ENCODE peak calls at places on chromosomes 11 and 22, in eight cellular contexts. One of them, this sample, is unnamed.

GRCh38 chr11:18527512-18527911 is 770 bp upstream of the TSG101 start:
- DNase-seq in mucosa of gallbladder: no peak
- DNase-seq in NCI-H1092: no peak
- DNase-seq in T follicular helper cell: no peak
- DNase-seq in activated CD4-positive, alpha-beta T cell treated with anti-CD3 and anti-CD28 coated beads, Interleukin-2, amount 10 ng/mL, durations not matched to agents 7 days and 5 days: no peak
- DNase-seq in DMS79: no peak
- DNase-seq in stimulated activated CD4-positive, alpha-beta T cell treated with anti-CD3 and anti-CD28 coated beads, Interleukin-12 subunit alpha, Interleukin-12 subunit beta, amount 100 ng/mL, for 4 hours: no peak
- DNase-seq in stomach: no peak
- DNase-seq in this sample: no peak

GRCh38 chr22:21044931-21045584 is 688 bp upstream of the LRRC74B start:
- DNase-seq in mucosa of gallbladder: peak; percentile 10
- DNase-seq in NCI-H1092: no peak
- DNase-seq in T follicular helper cell: no peak
- DNase-seq in activated CD4-positive, alpha-beta T cell treated with anti-CD3 and anti-CD28 coated beads, Interleukin-2, amount 10 ng/mL, durations not matched to agents 7 days and 5 days: no peak
- DNase-seq in DMS79: no peak
- DNase-seq in stimulated activated CD4-positive, alpha-beta T cell treated with anti-CD3 and anti-CD28 coated beads, Interleukin-12 subunit alpha, Interleukin-12 subunit beta, amount 100 ng/mL, for 4 hours: no peak
- DNase-seq in stomach: no peak
- DNase-seq in this sample: no peak

GRCh38 chr11:118000850-118001228 is 14.6 kb downstream of the IL10RA start:
- DNase-seq in mucosa of gallbladder: no peak
- DNase-seq in NCI-H1092: no peak
- DNase-seq in T follicular helper cell: no peak
- DNase-seq in activated CD4-positive, alpha-beta T cell treated with anti-CD3 and anti-CD28 coated beads, Interleukin-2, amount 10 ng/mL, durations not matched to agents 7 days and 5 days: no peak
- DNase-seq in DMS79: no peak
- DNase-seq in stimulated activated CD4-positive, alpha-beta T cell treated with anti-CD3 and anti-CD28 coated beads, Interleukin-12 subunit alpha, Interleukin-12 subunit beta, amount 100 ng/mL, for 4 hours: no peak
- DNase-seq in stomach: no peak
- DNase-seq in this sample: no peak

GRCh38 chr22:20291249-20291586 is 23.1 kb upstream of the RTN4R start:
- DNase-seq in mucosa of gallbladder: no peak
- DNase-seq in NCI-H1092: no peak
- DNase-seq in T follicular helper cell: no peak
- DNase-seq in activated CD4-positive, alpha-beta T cell treated with anti-CD3 and anti-CD28 coated beads, Interleukin-2, amount 10 ng/mL, durations not matched to agents 7 days and 5 days: no peak
- DNase-seq in DMS79: no peak
- DNase-seq in stimulated activated CD4-positive, alpha-beta T cell treated with anti-CD3 and anti-CD28 coated beads, Interleukin-12 subunit alpha, Interleukin-12 subunit beta, amount 100 ng/mL, for 4 hours: no peak
- DNase-seq in stomach: no peak
- DNase-seq in this sample: no peak

GRCh38 chr11:10612217-10612862 is 43.9 kb upstream of the LYVE1 start:
- DNase-seq in mucosa of gallbladder: no peak
- DNase-seq in NCI-H1092: no peak
- DNase-seq in T follicular helper cell: no peak
- DNase-seq in activated CD4-positive, alpha-beta T cell treated with anti-CD3 and anti-CD28 coated beads, Interleukin-2, amount 10 ng/mL, durations not matched to agents 7 days and 5 days: no peak
- DNase-seq in DMS79: no peak
- DNase-seq in stimulated activated CD4-positive, alpha-beta T cell treated with anti-CD3 and anti-CD28 coated beads, Interleukin-12 subunit alpha, Interleukin-12 subunit beta, amount 100 ng/mL, for 4 hours: no peak
- DNase-seq in stomach: no peak
- DNase-seq in this sample: no peak

GRCh38 chr11:121048464-121049233 is 24.7 kb downstream of the TBCEL start:
- DNase-seq in mucosa of gallbladder: no peak
- DNase-seq in NCI-H1092: no peak
- DNase-seq in T follicular helper cell: no peak
- DNase-seq in activated CD4-positive, alpha-beta T cell treated with anti-CD3 and anti-CD28 coated beads, Interleukin-2, amount 10 ng/mL, durations not matched to agents 7 days and 5 days: no peak
- DNase-seq in DMS79: no peak
- DNase-seq in stimulated activated CD4-positive, alpha-beta T cell treated with anti-CD3 and anti-CD28 coated beads, Interleukin-12 subunit alpha, Interleukin-12 subunit beta, amount 100 ng/mL, for 4 hours: no peak
- DNase-seq in stomach: no peak
- DNase-seq in this sample: no peak

GRCh38 chr11:62501432-62501891 is 45.1 kb downstream of the AHNAK start:
- DNase-seq in mucosa of gallbladder: peak; percentile 77
- DNase-seq in NCI-H1092: peak; percentile 30
- DNase-seq in T follicular helper cell: no peak
- DNase-seq in activated CD4-positive, alpha-beta T cell treated with anti-CD3 and anti-CD28 coated beads, Interleukin-2, amount 10 ng/mL, durations not matched to agents 7 days and 5 days: no peak
- DNase-seq in DMS79: peak; percentile 2
- DNase-seq in stimulated activated CD4-positive, alpha-beta T cell treated with anti-CD3 and anti-CD28 coated beads, Interleukin-12 subunit alpha, Interleukin-12 subunit beta, amount 100 ng/mL, for 4 hours: no peak
- DNase-seq in stomach: peak; percentile 55
- DNase-seq in this sample: no peak

GRCh38 chr22:40709752-40710413 is 30.6 kb downstream of the MCHR1 start:
- DNase-seq in mucosa of gallbladder: peak; percentile 45
- DNase-seq in NCI-H1092: no peak
- DNase-seq in T follicular helper cell: no peak
- DNase-seq in activated CD4-positive, alpha-beta T cell treated with anti-CD3 and anti-CD28 coated beads, Interleukin-2, amount 10 ng/mL, durations not matched to agents 7 days and 5 days: no peak
- DNase-seq in DMS79: no peak
- DNase-seq in stimulated activated CD4-positive, alpha-beta T cell treated with anti-CD3 and anti-CD28 coated beads, Interleukin-12 subunit alpha, Interleukin-12 subunit beta, amount 100 ng/mL, for 4 hours: no peak
- DNase-seq in stomach: no peak
- DNase-seq in this sample: no peak

GRCh38 chr11:36398261-36398953 is 102.3 kb downstream of the PRR5L start:
- DNase-seq in mucosa of gallbladder: no peak
- DNase-seq in NCI-H1092: no peak
- DNase-seq in T follicular helper cell: no peak
- DNase-seq in activated CD4-positive, alpha-beta T cell treated with anti-CD3 and anti-CD28 coated beads, Interleukin-2, amount 10 ng/mL, durations not matched to agents 7 days and 5 days: no peak
- DNase-seq in DMS79: peak; percentile 32
- DNase-seq in stimulated activated CD4-positive, alpha-beta T cell treated with anti-CD3 and anti-CD28 coated beads, Interleukin-12 subunit alpha, Interleukin-12 subunit beta, amount 100 ng/mL, for 4 hours: no peak
- DNase-seq in stomach: no peak
- DNase-seq in this sample: no peak

GRCh38 chr11:35714882-35715612 is 52.5 kb downstream of the TRIM44 start:
- DNase-seq in mucosa of gallbladder: no peak
- DNase-seq in NCI-H1092: no peak
- DNase-seq in T follicular helper cell: no peak
- DNase-seq in activated CD4-positive, alpha-beta T cell treated with anti-CD3 and anti-CD28 coated beads, Interleukin-2, amount 10 ng/mL, durations not matched to agents 7 days and 5 days: no peak
- DNase-seq in DMS79: peak; percentile 33
- DNase-seq in stimulated activated CD4-positive, alpha-beta T cell treated with anti-CD3 and anti-CD28 coated beads, Interleukin-12 subunit alpha, Interleukin-12 subunit beta, amount 100 ng/mL, for 4 hours: no peak
- DNase-seq in stomach: no peak
- DNase-seq in this sample: no peak

GRCh38 chr11:1760351-1761109 is 3.2 kb downstream of the CTSD start:
- DNase-seq in mucosa of gallbladder: peak; percentile 90
- DNase-seq in NCI-H1092: no peak
- DNase-seq in T follicular helper cell: no peak
- DNase-seq in activated CD4-positive, alpha-beta T cell treated with anti-CD3 and anti-CD28 coated beads, Interleukin-2, amount 10 ng/mL, durations not matched to agents 7 days and 5 days: no peak
- DNase-seq in DMS79: no peak
- DNase-seq in stimulated activated CD4-positive, alpha-beta T cell treated with anti-CD3 and anti-CD28 coated beads, Interleukin-12 subunit alpha, Interleukin-12 subunit beta, amount 100 ng/mL, for 4 hours: no peak
- DNase-seq in stomach: peak; percentile 86
- DNase-seq in this sample: no peak

GRCh38 chr22:42399315-42400271 is 32.6 kb downstream of the NFAM1 start:
- DNase-seq in mucosa of gallbladder: no peak
- DNase-seq in NCI-H1092: peak; percentile 93
- DNase-seq in T follicular helper cell: no peak
- DNase-seq in activated CD4-positive, alpha-beta T cell treated with anti-CD3 and anti-CD28 coated beads, Interleukin-2, amount 10 ng/mL, durations not matched to agents 7 days and 5 days: no peak
- DNase-seq in DMS79: peak; percentile 94
- DNase-seq in stimulated activated CD4-positive, alpha-beta T cell treated with anti-CD3 and anti-CD28 coated beads, Interleukin-12 subunit alpha, Interleukin-12 subunit beta, amount 100 ng/mL, for 4 hours: no peak
- DNase-seq in stomach: peak; percentile 30
- DNase-seq in this sample: no peak

GRCh38 chr11:83410605-83411565 is 124.7 kb upstream of the CCDC90B start:
- DNase-seq in mucosa of gallbladder: no peak
- DNase-seq in NCI-H1092: no peak
- DNase-seq in T follicular helper cell: no peak
- DNase-seq in activated CD4-positive, alpha-beta T cell treated with anti-CD3 and anti-CD28 coated beads, Interleukin-2, amount 10 ng/mL, durations not matched to agents 7 days and 5 days: no peak
- DNase-seq in DMS79: no peak
- DNase-seq in stimulated activated CD4-positive, alpha-beta T cell treated with anti-CD3 and anti-CD28 coated beads, Interleukin-12 subunit alpha, Interleukin-12 subunit beta, amount 100 ng/mL, for 4 hours: no peak
- DNase-seq in stomach: peak; percentile 90
- DNase-seq in this sample: peak; percentile 5

GRCh38 chr11:110435780-110436717 is 6.3 kb downstream of the FDX1 start:
- DNase-seq in mucosa of gallbladder: no peak
- DNase-seq in NCI-H1092: no peak
- DNase-seq in T follicular helper cell: no peak
- DNase-seq in activated CD4-positive, alpha-beta T cell treated with anti-CD3 and anti-CD28 coated beads, Interleukin-2, amount 10 ng/mL, durations not matched to agents 7 days and 5 days: no peak
- DNase-seq in DMS79: no peak
- DNase-seq in stimulated activated CD4-positive, alpha-beta T cell treated with anti-CD3 and anti-CD28 coated beads, Interleukin-12 subunit alpha, Interleukin-12 subunit beta, amount 100 ng/mL, for 4 hours: no peak
- DNase-seq in stomach: no peak
- DNase-seq in this sample: no peak

GRCh38 chr11:76623171-76623883 is 47.2 kb downstream of the LRRC32 start:
- DNase-seq in mucosa of gallbladder: no peak
- DNase-seq in NCI-H1092: no peak
- DNase-seq in T follicular helper cell: no peak
- DNase-seq in activated CD4-positive, alpha-beta T cell treated with anti-CD3 and anti-CD28 coated beads, Interleukin-2, amount 10 ng/mL, durations not matched to agents 7 days and 5 days: no peak
- DNase-seq in DMS79: no peak
- DNase-seq in stimulated activated CD4-positive, alpha-beta T cell treated with anti-CD3 and anti-CD28 coated beads, Interleukin-12 subunit alpha, Interleukin-12 subunit beta, amount 100 ng/mL, for 4 hours: no peak
- DNase-seq in stomach: no peak
- DNase-seq in this sample: no peak

GRCh38 chr22:23119492-23120414 is 22.0 kb downstream of the RSPH14 start:
- DNase-seq in mucosa of gallbladder: no peak
- DNase-seq in NCI-H1092: no peak
- DNase-seq in T follicular helper cell: peak; percentile 51
- DNase-seq in activated CD4-positive, alpha-beta T cell treated with anti-CD3 and anti-CD28 coated beads, Interleukin-2, amount 10 ng/mL, durations not matched to agents 7 days and 5 days: peak; percentile 52
- DNase-seq in DMS79: no peak
- DNase-seq in stimulated activated CD4-positive, alpha-beta T cell treated with anti-CD3 and anti-CD28 coated beads, Interleukin-12 subunit alpha, Interleukin-12 subunit beta, amount 100 ng/mL, for 4 hours: peak; percentile 42
- DNase-seq in stomach: no peak
- DNase-seq in this sample: no peak

GRCh38 chr11:62340269-62340901 is 3.1 kb downstream of the ASRGL1 start:
- DNase-seq in mucosa of gallbladder: peak; percentile 68
- DNase-seq in NCI-H1092: peak; percentile 5
- DNase-seq in T follicular helper cell: peak; percentile 46
- DNase-seq in activated CD4-positive, alpha-beta T cell treated with anti-CD3 and anti-CD28 coated beads, Interleukin-2, amount 10 ng/mL, durations not matched to agents 7 days and 5 days: peak; percentile 70
- DNase-seq in DMS79: peak; percentile 27
- DNase-seq in stimulated activated CD4-positive, alpha-beta T cell treated with anti-CD3 and anti-CD28 coated beads, Interleukin-12 subunit alpha, Interleukin-12 subunit beta, amount 100 ng/mL, for 4 hours: peak; percentile 42
- DNase-seq in stomach: peak; percentile 68
- DNase-seq in this sample: no peak

GRCh38 chr11:12784987-12785386 is 110.8 kb downstream of the TEAD1 start:
- DNase-seq in mucosa of gallbladder: no peak
- DNase-seq in NCI-H1092: no peak
- DNase-seq in T follicular helper cell: no peak
- DNase-seq in activated CD4-positive, alpha-beta T cell treated with anti-CD3 and anti-CD28 coated beads, Interleukin-2, amount 10 ng/mL, durations not matched to agents 7 days and 5 days: no peak
- DNase-seq in DMS79: no peak
- DNase-seq in stimulated activated CD4-positive, alpha-beta T cell treated with anti-CD3 and anti-CD28 coated beads, Interleukin-12 subunit alpha, Interleukin-12 subunit beta, amount 100 ng/mL, for 4 hours: no peak
- DNase-seq in stomach: no peak
- DNase-seq in this sample: no peak

GRCh38 chr11:46826310-46827044 is 19.6 kb downstream of the CKAP5 start:
- DNase-seq in mucosa of gallbladder: peak; percentile 73
- DNase-seq in NCI-H1092: peak; percentile 32
- DNase-seq in T follicular helper cell: peak; percentile 53
- DNase-seq in activated CD4-positive, alpha-beta T cell treated with anti-CD3 and anti-CD28 coated beads, Interleukin-2, amount 10 ng/mL, durations not matched to agents 7 days and 5 days: peak; percentile 77
- DNase-seq in DMS79: peak; percentile 20
- DNase-seq in stimulated activated CD4-positive, alpha-beta T cell treated with anti-CD3 and anti-CD28 coated beads, Interleukin-12 subunit alpha, Interleukin-12 subunit beta, amount 100 ng/mL, for 4 hours: peak; percentile 65
- DNase-seq in stomach: peak; percentile 82
- DNase-seq in this sample: peak; percentile 69

GRCh38 chr22:28904211-28904808 is 20.9 kb downstream of the ZNRF3 start:
- DNase-seq in mucosa of gallbladder: no peak
- DNase-seq in NCI-H1092: no peak
- DNase-seq in T follicular helper cell: no peak
- DNase-seq in activated CD4-positive, alpha-beta T cell treated with anti-CD3 and anti-CD28 coated beads, Interleukin-2, amount 10 ng/mL, durations not matched to agents 7 days and 5 days: no peak
- DNase-seq in DMS79: no peak
- DNase-seq in stimulated activated CD4-positive, alpha-beta T cell treated with anti-CD3 and anti-CD28 coated beads, Interleukin-12 subunit alpha, Interleukin-12 subunit beta, amount 100 ng/mL, for 4 hours: no peak
- DNase-seq in stomach: no peak
- DNase-seq in this sample: no peak

GRCh38 chr22:42303304-42304020 is 33.0 kb upstream of the TCF20 start:
- DNase-seq in mucosa of gallbladder: no peak
- DNase-seq in NCI-H1092: no peak
- DNase-seq in T follicular helper cell: no peak
- DNase-seq in activated CD4-positive, alpha-beta T cell treated with anti-CD3 and anti-CD28 coated beads, Interleukin-2, amount 10 ng/mL, durations not matched to agents 7 days and 5 days: no peak
- DNase-seq in DMS79: no peak
- DNase-seq in stimulated activated CD4-positive, alpha-beta T cell treated with anti-CD3 and anti-CD28 coated beads, Interleukin-12 subunit alpha, Interleukin-12 subunit beta, amount 100 ng/mL, for 4 hours: no peak
- DNase-seq in stomach: no peak
- DNase-seq in this sample: no peak

GRCh38 chr11:128689586-128689945 is 4.3 kb upstream of the FLI1 start:
- DNase-seq in mucosa of gallbladder: no peak
- DNase-seq in NCI-H1092: no peak
- DNase-seq in T follicular helper cell: no peak
- DNase-seq in activated CD4-positive, alpha-beta T cell treated with anti-CD3 and anti-CD28 coated beads, Interleukin-2, amount 10 ng/mL, durations not matched to agents 7 days and 5 days: no peak
- DNase-seq in DMS79: no peak
- DNase-seq in stimulated activated CD4-positive, alpha-beta T cell treated with anti-CD3 and anti-CD28 coated beads, Interleukin-12 subunit alpha, Interleukin-12 subunit beta, amount 100 ng/mL, for 4 hours: no peak
- DNase-seq in stomach: no peak
- DNase-seq in this sample: no peak

GRCh38 chr11:100220801-100221200 is 466.3 kb upstream of the ARHGAP42 start:
- DNase-seq in mucosa of gallbladder: no peak
- DNase-seq in NCI-H1092: no peak
- DNase-seq in T follicular helper cell: no peak
- DNase-seq in activated CD4-positive, alpha-beta T cell treated with anti-CD3 and anti-CD28 coated beads, Interleukin-2, amount 10 ng/mL, durations not matched to agents 7 days and 5 days: no peak
- DNase-seq in DMS79: no peak
- DNase-seq in stimulated activated CD4-positive, alpha-beta T cell treated with anti-CD3 and anti-CD28 coated beads, Interleukin-12 subunit alpha, Interleukin-12 subunit beta, amount 100 ng/mL, for 4 hours: no peak
- DNase-seq in stomach: no peak
- DNase-seq in this sample: no peak

GRCh38 chr11:67423466-67423865 is 4.8 kb upstream of the RPS6KB2 start:
- DNase-seq in mucosa of gallbladder: no peak
- DNase-seq in NCI-H1092: no peak
- DNase-seq in T follicular helper cell: no peak
- DNase-seq in activated CD4-positive, alpha-beta T cell treated with anti-CD3 and anti-CD28 coated beads, Interleukin-2, amount 10 ng/mL, durations not matched to agents 7 days and 5 days: no peak
- DNase-seq in DMS79: no peak
- DNase-seq in stimulated activated CD4-positive, alpha-beta T cell treated with anti-CD3 and anti-CD28 coated beads, Interleukin-12 subunit alpha, Interleukin-12 subunit beta, amount 100 ng/mL, for 4 hours: no peak
- DNase-seq in stomach: no peak
- DNase-seq in this sample: no peak

GRCh38 chr11:35781342-35782171 is 119.0 kb downstream of the TRIM44 start:
- DNase-seq in mucosa of gallbladder: no peak
- DNase-seq in NCI-H1092: no peak
- DNase-seq in T follicular helper cell: no peak
- DNase-seq in activated CD4-positive, alpha-beta T cell treated with anti-CD3 and anti-CD28 coated beads, Interleukin-2, amount 10 ng/mL, durations not matched to agents 7 days and 5 days: no peak
- DNase-seq in DMS79: no peak
- DNase-seq in stimulated activated CD4-positive, alpha-beta T cell treated with anti-CD3 and anti-CD28 coated beads, Interleukin-12 subunit alpha, Interleukin-12 subunit beta, amount 100 ng/mL, for 4 hours: no peak
- DNase-seq in stomach: no peak
- DNase-seq in this sample: no peak

GRCh38 chr11:14967581-14968214 is 4.5 kb downstream of the CALCA start:
- DNase-seq in mucosa of gallbladder: no peak
- DNase-seq in NCI-H1092: no peak
- DNase-seq in T follicular helper cell: no peak
- DNase-seq in activated CD4-positive, alpha-beta T cell treated with anti-CD3 and anti-CD28 coated beads, Interleukin-2, amount 10 ng/mL, durations not matched to agents 7 days and 5 days: no peak
- DNase-seq in DMS79: peak; percentile 83
- DNase-seq in stimulated activated CD4-positive, alpha-beta T cell treated with anti-CD3 and anti-CD28 coated beads, Interleukin-12 subunit alpha, Interleukin-12 subunit beta, amount 100 ng/mL, for 4 hours: no peak
- DNase-seq in stomach: no peak
- DNase-seq in this sample: no peak

GRCh38 chr11:95556342-95557151 is 233.0 kb downstream of the FAM76B start:
- DNase-seq in mucosa of gallbladder: no peak
- DNase-seq in NCI-H1092: no peak
- DNase-seq in T follicular helper cell: no peak
- DNase-seq in activated CD4-positive, alpha-beta T cell treated with anti-CD3 and anti-CD28 coated beads, Interleukin-2, amount 10 ng/mL, durations not matched to agents 7 days and 5 days: no peak
- DNase-seq in DMS79: no peak
- DNase-seq in stimulated activated CD4-positive, alpha-beta T cell treated with anti-CD3 and anti-CD28 coated beads, Interleukin-12 subunit alpha, Interleukin-12 subunit beta, amount 100 ng/mL, for 4 hours: peak; percentile 8
- DNase-seq in stomach: no peak
- DNase-seq in this sample: no peak

GRCh38 chr11:100719362-100719761 is 32.3 kb downstream of the ARHGAP42 start:
- DNase-seq in mucosa of gallbladder: peak; percentile 31
- DNase-seq in NCI-H1092: peak; percentile 88
- DNase-seq in T follicular helper cell: no peak
- DNase-seq in activated CD4-positive, alpha-beta T cell treated with anti-CD3 and anti-CD28 coated beads, Interleukin-2, amount 10 ng/mL, durations not matched to agents 7 days and 5 days: no peak
- DNase-seq in DMS79: no peak
- DNase-seq in stimulated activated CD4-positive, alpha-beta T cell treated with anti-CD3 and anti-CD28 coated beads, Interleukin-12 subunit alpha, Interleukin-12 subunit beta, amount 100 ng/mL, for 4 hours: no peak
- DNase-seq in stomach: no peak
- DNase-seq in this sample: no peak

GRCh38 chr11:90701040-90701439 is 478.2 kb upstream of the CHORDC1 start:
- DNase-seq in mucosa of gallbladder: no peak
- DNase-seq in NCI-H1092: no peak
- DNase-seq in T follicular helper cell: no peak
- DNase-seq in activated CD4-positive, alpha-beta T cell treated with anti-CD3 and anti-CD28 coated beads, Interleukin-2, amount 10 ng/mL, durations not matched to agents 7 days and 5 days: no peak
- DNase-seq in DMS79: no peak
- DNase-seq in stimulated activated CD4-positive, alpha-beta T cell treated with anti-CD3 and anti-CD28 coated beads, Interleukin-12 subunit alpha, Interleukin-12 subunit beta, amount 100 ng/mL, for 4 hours: no peak
- DNase-seq in stomach: no peak
- DNase-seq in this sample: no peak

GRCh38 chr22:46934746-46935491 is 172.5 kb downstream of the TBC1D22A start:
- DNase-seq in mucosa of gallbladder: peak; percentile 52
- DNase-seq in NCI-H1092: no peak
- DNase-seq in T follicular helper cell: no peak
- DNase-seq in activated CD4-positive, alpha-beta T cell treated with anti-CD3 and anti-CD28 coated beads, Interleukin-2, amount 10 ng/mL, durations not matched to agents 7 days and 5 days: no peak
- DNase-seq in DMS79: no peak
- DNase-seq in stimulated activated CD4-positive, alpha-beta T cell treated with anti-CD3 and anti-CD28 coated beads, Interleukin-12 subunit alpha, Interleukin-12 subunit beta, amount 100 ng/mL, for 4 hours: no peak
- DNase-seq in stomach: no peak
- DNase-seq in this sample: no peak

GRCh38 chr22:47442821-47443220 is 680.4 kb downstream of the TBC1D22A start:
- DNase-seq in mucosa of gallbladder: no peak
- DNase-seq in NCI-H1092: no peak
- DNase-seq in T follicular helper cell: no peak
- DNase-seq in activated CD4-positive, alpha-beta T cell treated with anti-CD3 and anti-CD28 coated beads, Interleukin-2, amount 10 ng/mL, durations not matched to agents 7 days and 5 days: no peak
- DNase-seq in DMS79: no peak
- DNase-seq in stimulated activated CD4-positive, alpha-beta T cell treated with anti-CD3 and anti-CD28 coated beads, Interleukin-12 subunit alpha, Interleukin-12 subunit beta, amount 100 ng/mL, for 4 hours: no peak
- DNase-seq in stomach: no peak
- DNase-seq in this sample: no peak

GRCh38 chr11:128448487-128448886 is 138.9 kb downstream of the ETS1 start:
- DNase-seq in mucosa of gallbladder: peak; percentile 78
- DNase-seq in NCI-H1092: no peak
- DNase-seq in T follicular helper cell: no peak
- DNase-seq in activated CD4-positive, alpha-beta T cell treated with anti-CD3 and anti-CD28 coated beads, Interleukin-2, amount 10 ng/mL, durations not matched to agents 7 days and 5 days: no peak
- DNase-seq in DMS79: no peak
- DNase-seq in stimulated activated CD4-positive, alpha-beta T cell treated with anti-CD3 and anti-CD28 coated beads, Interleukin-12 subunit alpha, Interleukin-12 subunit beta, amount 100 ng/mL, for 4 hours: no peak
- DNase-seq in stomach: peak; percentile 76
- DNase-seq in this sample: peak; percentile 43

GRCh38 chr11:129973809-129974208 is 28.8 kb downstream of the PRDM10 start:
- DNase-seq in mucosa of gallbladder: no peak
- DNase-seq in NCI-H1092: no peak
- DNase-seq in T follicular helper cell: no peak
- DNase-seq in activated CD4-positive, alpha-beta T cell treated with anti-CD3 and anti-CD28 coated beads, Interleukin-2, amount 10 ng/mL, durations not matched to agents 7 days and 5 days: no peak
- DNase-seq in DMS79: no peak
- DNase-seq in stimulated activated CD4-positive, alpha-beta T cell treated with anti-CD3 and anti-CD28 coated beads, Interleukin-12 subunit alpha, Interleukin-12 subunit beta, amount 100 ng/mL, for 4 hours: no peak
- DNase-seq in stomach: peak; percentile 27
- DNase-seq in this sample: peak; percentile 51

GRCh38 chr11:103648670-103649400 is 387.6 kb upstream of the DDI1 start:
- DNase-seq in mucosa of gallbladder: no peak
- DNase-seq in NCI-H1092: no peak
- DNase-seq in T follicular helper cell: no peak
- DNase-seq in activated CD4-positive, alpha-beta T cell treated with anti-CD3 and anti-CD28 coated beads, Interleukin-2, amount 10 ng/mL, durations not matched to agents 7 days and 5 days: no peak
- DNase-seq in DMS79: no peak
- DNase-seq in stimulated activated CD4-positive, alpha-beta T cell treated with anti-CD3 and anti-CD28 coated beads, Interleukin-12 subunit alpha, Interleukin-12 subunit beta, amount 100 ng/mL, for 4 hours: no peak
- DNase-seq in stomach: no peak
- DNase-seq in this sample: no peak

This sample was measured in HuH-7.